ENCODE peak calls at places on chromosomes 11 and 22, in nine cellular contexts. One of them, this sample, is unnamed.
A peak's percentile ranks its signal among the peaks of the same experiment; 100 is the strongest.

GRCh38 chr22:19648419-19648929 is 65.8 kb upstream of the SEPTIN5 start:
- DNase-seq in fibroblast of mammary gland: no peak
- DNase-seq in kidney glomerular epithelial cell: no peak
- DNase-seq in hypothalamus: no peak
- DNase-seq in iris pigment epithelial cell: no peak
- DNase-seq in T-helper 9 cell: no peak
- DNase-seq in T47D: peak; percentile 10
- DNase-seq in midbrain: no peak
- DNase-seq in M059J: peak; percentile 13
- DNase-seq in this sample: peak; percentile 21

GRCh38 chr22:48855593-48856307 is 971.9 kb downstream of the BRD1 start:
- DNase-seq in fibroblast of mammary gland: no peak
- DNase-seq in kidney glomerular epithelial cell: no peak
- DNase-seq in hypothalamus: no peak
- DNase-seq in iris pigment epithelial cell: no peak
- DNase-seq in T-helper 9 cell: no peak
- DNase-seq in T47D: no peak
- DNase-seq in midbrain: no peak
- DNase-seq in M059J: no peak
- DNase-seq in this sample: no peak

GRCh38 chr11:121929581-121929980 is 186.4 kb downstream of the BLID start:
- DNase-seq in fibroblast of mammary gland: peak; percentile 28
- DNase-seq in kidney glomerular epithelial cell: peak; percentile 61
- DNase-seq in hypothalamus: no peak
- DNase-seq in iris pigment epithelial cell: peak; percentile 46
- DNase-seq in T-helper 9 cell: no peak
- DNase-seq in T47D: no peak
- DNase-seq in midbrain: peak; percentile 63
- DNase-seq in M059J: peak; percentile 76
- DNase-seq in this sample: peak; percentile 67

GRCh38 chr11:78562398-78562797 is 12.3 kb downstream of the NARS2 start:
- DNase-seq in fibroblast of mammary gland: peak; percentile 62
- DNase-seq in kidney glomerular epithelial cell: no peak
- DNase-seq in hypothalamus: no peak
- DNase-seq in iris pigment epithelial cell: peak; percentile 72
- DNase-seq in T-helper 9 cell: no peak
- DNase-seq in T47D: no peak
- DNase-seq in midbrain: no peak
- DNase-seq in M059J: peak; percentile 74
- DNase-seq in this sample: peak; percentile 89

GRCh38 chr11:123438191-123438627 is 8.1 kb downstream of the GRAMD1B start:
- DNase-seq in fibroblast of mammary gland: no peak
- DNase-seq in kidney glomerular epithelial cell: no peak
- DNase-seq in hypothalamus: no peak
- DNase-seq in iris pigment epithelial cell: peak; percentile 10
- DNase-seq in T-helper 9 cell: no peak
- DNase-seq in T47D: peak; percentile 82
- DNase-seq in midbrain: no peak
- DNase-seq in M059J: peak; percentile 95
- DNase-seq in this sample: peak; percentile 73

GRCh38 chr22:46374663-46375474 is 39.4 kb downstream of the TRMU start:
- DNase-seq in fibroblast of mammary gland: no peak
- DNase-seq in kidney glomerular epithelial cell: no peak
- DNase-seq in hypothalamus: no peak
- DNase-seq in iris pigment epithelial cell: no peak
- DNase-seq in T-helper 9 cell: no peak
- DNase-seq in T47D: peak; percentile 96
- DNase-seq in midbrain: no peak
- DNase-seq in M059J: no peak
- DNase-seq in this sample: no peak

GRCh38 chr11:134944986-134945385 is 532.9 kb upstream of the B3GAT1 start:
- DNase-seq in fibroblast of mammary gland: no peak
- DNase-seq in kidney glomerular epithelial cell: no peak
- DNase-seq in hypothalamus: no peak
- DNase-seq in iris pigment epithelial cell: no peak
- DNase-seq in T-helper 9 cell: no peak
- DNase-seq in T47D: no peak
- DNase-seq in midbrain: no peak
- DNase-seq in M059J: no peak
- DNase-seq in this sample: no peak

GRCh38 chr22:37549704-37550059 is 10.6 kb upstream of the CDC42EP1 start:
- DNase-seq in fibroblast of mammary gland: peak; percentile 48
- DNase-seq in kidney glomerular epithelial cell: peak; percentile 90
- DNase-seq in hypothalamus: peak; percentile 34
- DNase-seq in iris pigment epithelial cell: no peak
- DNase-seq in T-helper 9 cell: no peak
- DNase-seq in T47D: peak; percentile 77
- DNase-seq in midbrain: peak; percentile 84
- DNase-seq in M059J: peak; percentile 78
- DNase-seq in this sample: peak; percentile 77

GRCh38 chr11:112519749-112520148 is 259.1 kb upstream of the PLET1 start:
- DNase-seq in fibroblast of mammary gland: no peak
- DNase-seq in kidney glomerular epithelial cell: no peak
- DNase-seq in hypothalamus: no peak
- DNase-seq in iris pigment epithelial cell: no peak
- DNase-seq in T-helper 9 cell: no peak
- DNase-seq in T47D: no peak
- DNase-seq in midbrain: no peak
- DNase-seq in M059J: no peak
- DNase-seq in this sample: no peak

GRCh38 chr22:37079668-37080171 is 28.2 kb downstream of the KCTD17 start:
- DNase-seq in fibroblast of mammary gland: peak; percentile 28
- DNase-seq in kidney glomerular epithelial cell: no peak
- DNase-seq in hypothalamus: no peak
- DNase-seq in iris pigment epithelial cell: peak; percentile 62
- DNase-seq in T-helper 9 cell: peak; percentile 76
- DNase-seq in T47D: peak; percentile 56
- DNase-seq in midbrain: no peak
- DNase-seq in M059J: peak; percentile 62
- DNase-seq in this sample: peak; percentile 61

GRCh38 chr11:101686514-101686913 is 102.7 kb upstream of the TRPC6 start:
- DNase-seq in fibroblast of mammary gland: peak; percentile 57
- DNase-seq in kidney glomerular epithelial cell: peak; percentile 81
- DNase-seq in hypothalamus: no peak
- DNase-seq in iris pigment epithelial cell: peak; percentile 45
- DNase-seq in T-helper 9 cell: no peak
- DNase-seq in T47D: peak; percentile 89
- DNase-seq in midbrain: no peak
- DNase-seq in M059J: peak; percentile 90
- DNase-seq in this sample: peak; percentile 91

GRCh38 chr11:108206969-108207682 is 15.3 kb downstream of the NPAT start:
- DNase-seq in fibroblast of mammary gland: no peak
- DNase-seq in kidney glomerular epithelial cell: no peak
- DNase-seq in hypothalamus: no peak
- DNase-seq in iris pigment epithelial cell: no peak
- DNase-seq in T-helper 9 cell: no peak
- DNase-seq in T47D: peak; percentile 18
- DNase-seq in midbrain: no peak
- DNase-seq in M059J: no peak
- DNase-seq in this sample: no peak

GRCh38 chr11:110857885-110858555 is 145.8 kb upstream of the ARHGAP20 start:
- DNase-seq in fibroblast of mammary gland: peak; percentile 91
- DNase-seq in kidney glomerular epithelial cell: no peak
- DNase-seq in hypothalamus: no peak
- DNase-seq in iris pigment epithelial cell: peak; percentile 93
- DNase-seq in T-helper 9 cell: no peak
- DNase-seq in T47D: no peak
- DNase-seq in midbrain: no peak
- DNase-seq in M059J: peak; percentile 30
- DNase-seq in this sample: peak; percentile 46

GRCh38 chr22:44523981-44524759 is 26.1 kb upstream of the RTL6 start:
- DNase-seq in fibroblast of mammary gland: peak; percentile 93
- DNase-seq in kidney glomerular epithelial cell: peak; percentile 79
- DNase-seq in hypothalamus: no peak
- DNase-seq in iris pigment epithelial cell: peak; percentile 87
- DNase-seq in T-helper 9 cell: no peak
- DNase-seq in T47D: no peak
- DNase-seq in midbrain: no peak
- DNase-seq in M059J: peak; percentile 85
- DNase-seq in this sample: peak; percentile 98

GRCh38 chr11:133181066-133181465 is 351.2 kb downstream of the OPCML start:
- DNase-seq in fibroblast of mammary gland: no peak
- DNase-seq in kidney glomerular epithelial cell: no peak
- DNase-seq in hypothalamus: no peak
- DNase-seq in iris pigment epithelial cell: no peak
- DNase-seq in T-helper 9 cell: no peak
- DNase-seq in T47D: peak; percentile 57
- DNase-seq in midbrain: no peak
- DNase-seq in M059J: no peak
- DNase-seq in this sample: no peak

GRCh38 chr11:102849319-102849718 is 5.9 kb upstream of the MMP3 start:
- DNase-seq in fibroblast of mammary gland: peak; percentile 74
- DNase-seq in kidney glomerular epithelial cell: no peak
- DNase-seq in hypothalamus: no peak
- DNase-seq in iris pigment epithelial cell: peak; percentile 62
- DNase-seq in T-helper 9 cell: no peak
- DNase-seq in T47D: no peak
- DNase-seq in midbrain: no peak
- DNase-seq in M059J: peak; percentile 83
- DNase-seq in this sample: peak; percentile 85

GRCh38 chr11:76185931-76186401 is 20.3 kb downstream of the WNT11 start:
- DNase-seq in fibroblast of mammary gland: peak; percentile 14
- DNase-seq in kidney glomerular epithelial cell: no peak
- DNase-seq in hypothalamus: no peak
- DNase-seq in iris pigment epithelial cell: no peak
- DNase-seq in T-helper 9 cell: no peak
- DNase-seq in T47D: no peak
- DNase-seq in midbrain: peak; percentile 5
- DNase-seq in M059J: no peak
- DNase-seq in this sample: no peak

GRCh38 chr11:70569173-70569890 is 171.0 kb downstream of the CTTN start:
- DNase-seq in fibroblast of mammary gland: no peak
- DNase-seq in kidney glomerular epithelial cell: no peak
- DNase-seq in hypothalamus: no peak
- DNase-seq in iris pigment epithelial cell: no peak
- DNase-seq in T-helper 9 cell: no peak
- DNase-seq in T47D: no peak
- DNase-seq in midbrain: no peak
- DNase-seq in M059J: no peak
- DNase-seq in this sample: no peak

GRCh38 chr11:31397239-31397834 is 27.7 kb downstream of the DNAJC24 start:
- DNase-seq in fibroblast of mammary gland: peak; percentile 38
- DNase-seq in kidney glomerular epithelial cell: peak; percentile 18
- DNase-seq in hypothalamus: no peak
- DNase-seq in iris pigment epithelial cell: peak; percentile 21
- DNase-seq in T-helper 9 cell: no peak
- DNase-seq in T47D: peak; percentile 44
- DNase-seq in midbrain: no peak
- DNase-seq in M059J: peak; percentile 37
- DNase-seq in this sample: peak; percentile 28

GRCh38 chr11:70323811-70324210 is 53.3 kb downstream of the PPFIA1 start:
- DNase-seq in fibroblast of mammary gland: peak; percentile 45
- DNase-seq in kidney glomerular epithelial cell: no peak
- DNase-seq in hypothalamus: no peak
- DNase-seq in iris pigment epithelial cell: peak; percentile 44
- DNase-seq in T-helper 9 cell: no peak
- DNase-seq in T47D: no peak
- DNase-seq in midbrain: no peak
- DNase-seq in M059J: no peak
- DNase-seq in this sample: peak; percentile 44

GRCh38 chr11:8352090-8352489 is 88.4 kb upstream of the LMO1 start:
- DNase-seq in fibroblast of mammary gland: no peak
- DNase-seq in kidney glomerular epithelial cell: no peak
- DNase-seq in hypothalamus: no peak
- DNase-seq in iris pigment epithelial cell: no peak
- DNase-seq in T-helper 9 cell: no peak
- DNase-seq in T47D: peak; percentile 22
- DNase-seq in midbrain: no peak
- DNase-seq in M059J: no peak
- DNase-seq in this sample: no peak

GRCh38 chr11:132653237-132653636 is 879.1 kb downstream of the OPCML start:
- DNase-seq in fibroblast of mammary gland: no peak
- DNase-seq in kidney glomerular epithelial cell: no peak
- DNase-seq in hypothalamus: no peak
- DNase-seq in iris pigment epithelial cell: no peak
- DNase-seq in T-helper 9 cell: no peak
- DNase-seq in T47D: no peak
- DNase-seq in midbrain: no peak
- DNase-seq in M059J: no peak
- DNase-seq in this sample: no peak

GRCh38 chr11:22976146-22976545 is 115.9 kb upstream of the CCDC179 start:
- DNase-seq in fibroblast of mammary gland: peak; percentile 80
- DNase-seq in kidney glomerular epithelial cell: peak; percentile 15
- DNase-seq in hypothalamus: no peak
- DNase-seq in iris pigment epithelial cell: peak; percentile 95
- DNase-seq in T-helper 9 cell: no peak
- DNase-seq in T47D: no peak
- DNase-seq in midbrain: no peak
- DNase-seq in M059J: peak; percentile 72
- DNase-seq in this sample: peak; percentile 54

This sample was measured in EH.